ENCODE peak calls at places on chromosomes 4 and X, in seven cellular contexts. H, G, Y, K, P, X and E are unnamed samples.
A peak's percentile ranks its signal among the peaks of the same experiment; 100 is the strongest.

GRCh38 chr4:56656346-56656643 is 24.8 kb downstream of the HOPX start:
- DNase-seq in X (no peak), G (peak; percentile 71), Y (peak; percentile 85), K (no peak), P (peak; percentile 22), H (no peak), E (peak; percentile 77)

GRCh38 chr4:45350438-45350837 is 624.1 kb upstream of the GNPDA2 start:
- DNase-seq in P (no peak), H (peak; percentile 17), K (no peak), G (peak; percentile 5), X (peak; percentile 0), Y (no peak), E (no peak)

GRCh38 chr4:74942251-74942917 is 9.5 kb downstream of the PARM1 start:
- DNase-seq in G (no peak), Y (no peak), H (no peak), P (no peak), K (no peak), X (no peak), E (no peak)

GRCh38 chr4:6360385-6360784 is 90.7 kb downstream of the WFS1 start:
- DNase-seq in Y (no peak), K (no peak), X (no peak), P (no peak), H (no peak), G (no peak), E (no peak)

GRCh38 chr4:52873191-52873590 is 11.1 kb downstream of the RASL11B start:
- DNase-seq in K (no peak), G (no peak), X (no peak), H (no peak), Y (no peak), P (no peak), E (no peak)

GRCh38 chrX:255923-256331 is 25.3 kb upstream of the PLCXD1 start:
- DNase-seq in H (no peak), Y (no peak), X (no peak), G (no peak), K (no peak), P (no peak), E (no peak)

GRCh38 chr4:151489462-151490203 is 80.7 kb downstream of the FHIP1A start:
- DNase-seq in X (no peak), H (no peak), P (no peak), G (no peak), Y (no peak), K (no peak), E (no peak)

GRCh38 chrX:152904151-152905080 is 6.5 kb downstream of the ZNF185 start:
- DNase-seq in H (peak; percentile 41), P (peak; percentile 83), Y (peak; percentile 45), G (peak; percentile 52), K (peak; percentile 36), X (peak; percentile 85), E (peak; percentile 64)

GRCh38 chrX:25013593-25014365 is 2.0 kb downstream of the ARX start:
- DNase-seq in G (no peak), K (peak; percentile 37), P (no peak), Y (no peak), X (no peak), H (no peak), E (no peak)

GRCh38 chr4:82780398-82781231 is 18.0 kb downstream of the SCD5 start:
- DNase-seq in K (no peak), H (no peak), G (no peak), Y (no peak), X (peak; percentile 22), P (peak; percentile 30), E (no peak)

GRCh38 chrX:48450076-48450475 is 20.0 kb downstream of the SLC38A5 start:
- DNase-seq in X (no peak), H (no peak), P (no peak), G (no peak), Y (no peak), K (no peak), E (no peak)

GRCh38 chr4:184748251-184748652 is 14.4 kb upstream of the CENPU start:
- DNase-seq in H (no peak), G (no peak), X (no peak), Y (no peak), K (no peak), P (no peak), E (no peak)

GRCh38 chrX:130539721-130540321 is 138.0 kb downstream of the RBMX2 start:
- DNase-seq in G (peak; percentile 52), Y (peak; percentile 55), H (peak; percentile 45), X (peak; percentile 25), P (peak; percentile 48), K (peak; percentile 50), E (peak; percentile 10)

GRCh38 chr4:61442936-61443335 is 242.8 kb downstream of the ADGRL3 start:
- DNase-seq in P (no peak), X (peak; percentile 53), Y (no peak), H (no peak), G (no peak), K (no peak), E (no peak)

GRCh38 chrX:153226344-153227190 is 47.5 kb downstream of the MAGEA1 start:
- DNase-seq in P (peak; percentile 52), X (peak; percentile 82), G (no peak), K (no peak), H (peak; percentile 60), Y (no peak), E (no peak)

GRCh38 chrX:118730500-118731247 is 3.3 kb downstream of the IL13RA1 start:
- DNase-seq in Y (no peak), X (peak; percentile 79), H (no peak), P (peak; percentile 25), G (no peak), K (no peak), E (no peak)

GRCh38 chr4:89800012-89800516 is 36.9 kb downstream of the SNCA start:
- DNase-seq in H (peak; percentile 77), Y (no peak), X (peak; percentile 83), K (no peak), P (no peak), G (no peak), E (no peak)

GRCh38 chr4:96092151-96092705 is 252.3 kb downstream of the PDHA2 start:
- DNase-seq in K (no peak), G (no peak), P (no peak), H (no peak), Y (no peak), X (no peak), E (no peak)

GRCh38 chr4:134089885-134090284 is 111.7 kb downstream of the PABPC4L start:
- DNase-seq in Y (no peak), P (no peak), G (no peak), K (no peak), H (no peak), X (peak; percentile 5), E (no peak)

GRCh38 chr4:90889171-90889570 is 762.0 kb downstream of the CCSER1 start:
- DNase-seq in K (no peak), G (no peak), Y (no peak), X (peak; percentile 54), P (no peak), H (no peak), E (no peak)

GRCh38 chr4:707929-708630 is 2.4 kb downstream of the PCGF3 start:
- DNase-seq in G (no peak), H (no peak), X (no peak), P (no peak), K (no peak), Y (no peak), E (no peak)

GRCh38 chr4:181968371-181968770 is 274.8 kb upstream of the TENM3 start:
- DNase-seq in G (no peak), Y (no peak), P (peak; percentile 24), X (peak; percentile 62), K (no peak), H (no peak), E (no peak)

GRCh38 chrX:41304178-41304577 is 29.8 kb upstream of the DDX3X start:
- DNase-seq in X (no peak), Y (no peak), P (no peak), H (no peak), K (no peak), G (no peak), E (no peak)

GRCh38 chr4:185931375-185931774 is 119.4 kb upstream of the SORBS2 start:
- DNase-seq in P (no peak), H (no peak), X (no peak), Y (no peak), G (no peak), K (no peak), E (no peak)

GRCh38 chr4:73067971-73068394 is 1.5 kb downstream of the COX18 start:
- DNase-seq in X (peak; percentile 20), G (no peak), K (peak; percentile 41), Y (no peak), H (no peak), P (no peak), E (no peak)

GRCh38 chrX:122579521-122579920 is 604.6 kb upstream of the GRIA3 start:
- DNase-seq in P (no peak), X (peak; percentile 9), H (no peak), G (no peak), Y (no peak), K (no peak), E (no peak)

GRCh38 chr4:86972997-86973396 is 38.2 kb downstream of the AFF1 start:
- DNase-seq in Y (no peak), K (no peak), G (no peak), X (peak; percentile 56), H (no peak), P (peak; percentile 17), E (no peak)